ENCODE peak calls at places on chromosomes 4 and X, in four cellular contexts. R is HCEC 1CT, I is bronchial epithelial cell, O is GM03348. G is an unnamed sample.

GRCh38 chr4:85787133-85787532 is 312.2 kb downstream of the ARHGAP24 start:
- DNase-seq in R (peak; percentile 78), I (peak; percentile 88), O (peak; percentile 38), G (no peak)

GRCh38 chrX:129738466-129739308 is at the start of gene XPNPEP2:
- DNase-seq in R (peak; percentile 30), I (no peak), O (peak; percentile 70), G (no peak)

GRCh38 chrX:148333989-148334388 is 166.4 kb upstream of the AFF2 start:
- DNase-seq in R (no peak), I (no peak), O (no peak), G (no peak)

GRCh38 chr4:105894570-105895323 is 524 bp upstream of the NPNT start:
- DNase-seq in R (no peak), I (peak; percentile 34), O (peak; percentile 17), G (peak; percentile 44)

GRCh38 chr4:22019676-22020075 is 71.1 kb upstream of the KCNIP4 start:
- DNase-seq in R (peak; percentile 45), I (peak; percentile 5), O (peak; percentile 33), G (no peak)

GRCh38 chr4:2962099-2962455 is 1.1 kb downstream of the NOP14 start:
- DNase-seq in R (no peak), I (no peak), O (no peak), G (no peak)

GRCh38 chr4:41747230-41748055 is 1.1 kb downstream of the PHOX2B start:
- DNase-seq in R (no peak), I (no peak), O (peak; percentile 5), G (peak; percentile 68)

GRCh38 chr4:87807402-87807801 is 8.0 kb downstream of the IBSP start:
- DNase-seq in R (peak; percentile 1), I (peak; percentile 45), O (peak; percentile 22), G (peak; percentile 2)

GRCh38 chrX:110004210-110004609 is 1.3 kb downstream of the TMEM164 start:
- DNase-seq in R (no peak), I (peak; percentile 22), O (no peak), G (no peak)

GRCh38 chrX:11381464-11381863 is 88.3 kb downstream of the AMELX start:
- DNase-seq in R (peak; percentile 58), I (peak; percentile 56), O (peak; percentile 29), G (peak; percentile 46)

GRCh38 chrX:123731987-123732678 is 719 bp downstream of the THOC2 start:
- DNase-seq in R (peak; percentile 13), I (peak; percentile 10), O (peak; percentile 40), G (peak; percentile 45)

G was measured in osteoblast.